ENCODE peak calls at places on chromosomes 2 and 18, in nine cellular contexts. H is LoVo; C is MV-4-11; Z is Karpas-422; K is dermis blood vessel endothelial cell; P is activated naive CD4-positive, alpha-beta T cell treated with anti-CD3 and anti-CD28 coated beads, Interleukin-2, amount 50 U/mL, for 16 hours; Y is fibroblast of the aortic adventitia; B is GM10248; D is activated CD4-positive, CD25-positive, alpha-beta regulatory T cell treated with anti-CD3 and anti-CD28 coated beads, Interleukin-2, amount 50 U/mL, for 16 hours. G is an unnamed sample.

GRCh38 chr18:10424576-10425314 is 29.7 kb upstream of the APCDD1 start:
- DNase-seq in C (no peak), K (no peak), Y (no peak), P (no peak), Z (no peak), D (no peak), B (no peak), H (no peak), G (no peak)

GRCh38 chr2:218285604-218286003 is 6.7 kb downstream of the TMBIM1 start:
- DNase-seq in C (no peak), P (no peak), D (no peak), Z (no peak), Y (peak), B (no peak), K (peak), H (no peak), G (no peak)

GRCh38 chr2:63888490-63889402 is 47.0 kb downstream of the UGP2 start:
- DNase-seq in B (peak), P (peak), Y (peak), C (peak), Z (peak), K (peak), H (peak), D (no peak), G (peak)

GRCh38 chr2:128549094-128549493 is 230.4 kb upstream of the HS6ST1 start:
- DNase-seq in C (no peak), B (no peak), Y (no peak), Z (no peak), P (no peak), H (no peak), D (no peak), K (no peak), G (no peak)

GRCh38 chr2:141611-142010 is 95.3 kb upstream of the FAM110C start:
- DNase-seq in K (no peak), P (no peak), H (no peak), C (no peak), D (no peak), Y (no peak), B (no peak), Z (no peak), G (no peak)

GRCh38 chr2:126635281-126635680 is 20.7 kb upstream of the GYPC start:
- DNase-seq in Y (peak), D (no peak), B (no peak), H (peak), Z (no peak), K (no peak), C (no peak), P (no peak), G (no peak)

GRCh38 chr2:240225116-240225515 is 84.7 kb upstream of the OTOS start:
- DNase-seq in K (no peak), D (no peak), H (no peak), C (no peak), B (no peak), Z (no peak), P (no peak), Y (no peak), G (no peak)

GRCh38 chr2:16313235-16313980 is 352.2 kb downstream of the CYRIA start:
- DNase-seq in Z (no peak), D (no peak), C (no peak), P (no peak), H (no peak), K (no peak), B (no peak), Y (no peak), G (no peak)

GRCh38 chr2:230829959-230830358 is 34.8 kb upstream of the ITM2C start:
- DNase-seq in K (no peak), Y (no peak), H (no peak), C (no peak), D (no peak), Z (no peak), B (no peak), P (no peak), G (no peak)

GRCh38 chr2:37768491-37768925 is 97.1 kb upstream of the CDC42EP3 start:
- DNase-seq in B (no peak), Z (no peak), Y (peak), H (peak), K (no peak), C (peak), P (no peak), D (no peak), G (no peak)

GRCh38 chr2:196983934-196984333 is 57.4 kb upstream of the PGAP1 start:
- DNase-seq in Z (no peak), H (no peak), B (no peak), C (peak), K (no peak), D (no peak), Y (peak), P (no peak), G (peak)

GRCh38 chr2:3595985-3596384 is 1.1 kb downstream of the COLEC11 start:
- DNase-seq in C (no peak), K (no peak), B (peak), H (no peak), Y (no peak), Z (no peak), D (no peak), P (peak), G (no peak)

GRCh38 chr18:13136056-13136688 is 82.4 kb upstream of the LDLRAD4 start:
- DNase-seq in Z (peak), D (no peak), C (no peak), B (peak), Y (no peak), K (no peak), P (peak), H (peak), G (no peak)

GRCh38 chr2:20553580-20553979 is 97.3 kb downstream of the HS1BP3 start:
- DNase-seq in K (no peak), Z (no peak), H (no peak), B (no peak), D (no peak), C (no peak), P (no peak), Y (no peak), G (no peak)

GRCh38 chr18:36536426-36536825 is 238.9 kb downstream of the FHOD3 start:
- DNase-seq in D (no peak), C (no peak), K (no peak), P (no peak), H (no peak), Z (no peak), Y (no peak), B (no peak), G (no peak)

GRCh38 chr18:49597152-49597551 is 35.3 kb downstream of the LIPG start:
- DNase-seq in Z (peak), P (no peak), B (no peak), H (no peak), D (no peak), Y (no peak), K (no peak), C (no peak), G (no peak)

GRCh38 chr18:36424741-36425142 is 127.2 kb downstream of the FHOD3 start:
- DNase-seq in B (no peak), K (no peak), H (no peak), C (no peak), Z (no peak), D (no peak), Y (no peak), P (no peak), G (no peak)

GRCh38 chr2:36446258-36446657 is 90.7 kb downstream of the CRIM1 start:
- DNase-seq in Z (no peak), H (no peak), C (no peak), P (no peak), D (no peak), B (no peak), Y (no peak), K (no peak), G (no peak)

GRCh38 chr2:134142903-134143302 is 111.0 kb upstream of the MGAT5 start:
- DNase-seq in D (no peak), H (no peak), Z (no peak), C (no peak), K (peak), Y (peak), P (no peak), B (no peak), G (no peak)

GRCh38 chr2:33167655-33168245 is 221.0 kb downstream of the LTBP1 start:
- DNase-seq in D (no peak), C (no peak), B (no peak), K (no peak), P (no peak), H (no peak), Y (peak), Z (no peak), G (no peak)

G was measured in AML-193.